ENCODE peak calls at places on chromosomes 12 and 14, in nine cellular contexts. P, R, Y, H, D, T, Q, B and N are unnamed samples.

GRCh38 chr14:92688434-92689375 is 59.7 kb downstream of the LGMN start:
- DNase-seq in T (no peak), B (no peak), P (no peak), Q (no peak), Y (no peak), D (no peak), H (peak), R (no peak), N (no peak)

GRCh38 chr14:38578278-38578681 is 322.4 kb upstream of the CLEC14A start:
- DNase-seq in D (peak), R (no peak), B (no peak), Y (no peak), P (no peak), Q (no peak), T (no peak), H (no peak), N (no peak)

GRCh38 chr14:64447890-64448667 is 17.2 kb upstream of the AKAP5 start:
- DNase-seq in T (no peak), P (no peak), R (no peak), H (no peak), Y (no peak), B (no peak), D (no peak), Q (no peak), N (no peak)

GRCh38 chr12:110780448-110780847 is 37.8 kb upstream of the PPP1CC start:
- DNase-seq in R (no peak), Y (peak), D (no peak), T (no peak), P (no peak), H (no peak), B (no peak), Q (no peak), N (no peak)

GRCh38 chr12:27333311-27334009 is 824 bp downstream of the BMAL2 start:
- DNase-seq in D (no peak), T (no peak), H (no peak), R (peak), B (no peak), Y (peak), P (peak), Q (no peak), N (peak)

GRCh38 chr12:64147860-64148259 is 74.2 kb downstream of the KICS2 start:
- DNase-seq in Q (no peak), H (no peak), D (no peak), R (no peak), Y (no peak), T (no peak), B (no peak), P (no peak), N (no peak)

GRCh38 chr14:32507029-32507984 is 178.2 kb downstream of the AKAP6 start:
- DNase-seq in Q (peak), B (no peak), R (peak), P (no peak), T (no peak), Y (no peak), D (peak), H (no peak), N (no peak)

GRCh38 chr14:104542871-104543830 is 36.4 kb upstream of the C14orf180 start:
- DNase-seq in R (no peak), T (peak), Y (no peak), P (no peak), H (no peak), B (no peak), D (no peak), Q (no peak), N (no peak)

GRCh38 chr14:64705406-64706118 is 1.3 kb downstream of the PLEKHG3 start:
- DNase-seq in D (no peak), P (no peak), R (no peak), T (no peak), B (no peak), Q (no peak), H (no peak), Y (no peak), N (peak)

GRCh38 chr12:109999983-110000505 is 814 bp downstream of the ANKRD13A start:
- DNase-seq in D (no peak), B (no peak), Q (no peak), P (no peak), Y (no peak), R (peak), H (no peak), T (peak), N (peak)

GRCh38 chr12:97493729-97494128 is 31.1 kb downstream of the RMST start:
- DNase-seq in R (no peak), Q (no peak), D (no peak), T (no peak), H (no peak), Y (no peak), B (no peak), P (no peak), N (no peak)

GRCh38 chr14:52641745-52642144 is 53.6 kb downstream of the ERO1A start:
- DNase-seq in D (no peak), B (no peak), H (no peak), Q (no peak), Y (no peak), P (no peak), T (no peak), R (no peak), N (no peak)

GRCh38 chr14:77804592-77804991 is 4.7 kb downstream of the ADCK1 start:
- DNase-seq in H (no peak), D (no peak), Y (no peak), R (peak), Q (no peak), T (no peak), B (peak), P (peak), N (no peak)

GRCh38 chr12:75722714-75723200 is 211.3 kb upstream of the KRR1 start:
- DNase-seq in Y (peak), H (no peak), T (peak), B (peak), R (peak), P (no peak), D (peak), Q (peak), N (peak)

GRCh38 chr12:52387859-52388258 is 2.4 kb upstream of the KRT84 start:
- DNase-seq in H (no peak), B (no peak), T (no peak), Q (no peak), Y (no peak), R (no peak), D (no peak), P (no peak), N (no peak)

GRCh38 chr14:105488781-105489606 is 2.1 kb upstream of the TEDC1 start:
- DNase-seq in P (no peak), T (no peak), D (no peak), H (no peak), B (no peak), Q (no peak), Y (no peak), R (no peak), N (no peak)

GRCh38 chr12:26056335-26056734 is 68.5 kb downstream of the BHLHE41 start:
- DNase-seq in P (no peak), R (peak), Q (no peak), D (no peak), T (no peak), B (no peak), Y (no peak), H (no peak), N (no peak)

GRCh38 chr12:55930771-55931316 is at the start of gene DGKA:
- DNase-seq in H (peak), Y (peak), Q (peak), P (peak), T (peak), B (peak), R (peak), D (peak), N (peak)

GRCh38 chr14:101070540-101071492 is 167.3 kb upstream of the RTL1 start:
- DNase-seq in H (no peak), P (no peak), Q (no peak), B (no peak), R (no peak), Y (peak), D (no peak), T (peak), N (no peak)

GRCh38 chr14:89378119-89378518 is 38.9 kb downstream of the FOXN3 start:
- DNase-seq in H (no peak), Q (peak), T (no peak), R (no peak), Y (no peak), B (no peak), P (no peak), D (peak), N (no peak)

GRCh38 chr12:90836689-90837088 is 118.3 kb downstream of the CCER1 start:
- DNase-seq in D (no peak), Y (no peak), B (no peak), H (no peak), T (no peak), P (peak), Q (no peak), R (no peak), N (no peak)

GRCh38 chr14:102625564-102626296 is 33.3 kb downstream of the RCOR1 start:
- DNase-seq in P (no peak), Y (no peak), Q (no peak), B (no peak), R (no peak), H (no peak), T (no peak), D (no peak), N (no peak)

GRCh38 chr12:123059501-123059900 is 79.0 kb downstream of the ARL6IP4 start:
- DNase-seq in B (no peak), P (no peak), H (no peak), D (no peak), Q (no peak), R (no peak), T (no peak), Y (no peak), N (peak)

GRCh38 chr14:76293923-76294322 is 82.0 kb upstream of the ESRRB start:
- DNase-seq in P (peak), R (peak), Q (no peak), B (peak), D (no peak), T (no peak), Y (no peak), H (no peak), N (no peak)

GRCh38 chr14:77989441-77989891 is 180.7 kb upstream of the NRXN3 start:
- DNase-seq in B (no peak), P (no peak), D (no peak), R (no peak), H (no peak), T (no peak), Y (no peak), Q (no peak), N (no peak)

GRCh38 chr14:59306775-59307174 is 118.3 kb downstream of the DAAM1 start:
- DNase-seq in Y (no peak), D (peak), P (no peak), Q (peak), B (no peak), R (peak), T (no peak), H (no peak), N (no peak)

GRCh38 chr12:123996581-123996980 is 23.6 kb downstream of the ZNF664 start:
- DNase-seq in T (no peak), Q (no peak), B (no peak), H (no peak), Y (no peak), R (no peak), P (no peak), D (no peak), N (no peak)

GRCh38 chr12:118282767-118283166 is 89.9 kb downstream of the TAOK3 start:
- DNase-seq in P (no peak), D (no peak), Q (no peak), B (no peak), T (no peak), H (no peak), Y (no peak), R (no peak), N (no peak)

GRCh38 chr12:39611818-39612217 is 7.8 kb downstream of the ABCD2 start:
- DNase-seq in R (no peak), B (no peak), Y (no peak), T (no peak), Q (no peak), H (no peak), D (no peak), P (no peak), N (no peak)

GRCh38 chr12:79454338-79454777 is 236.4 kb downstream of the PAWR start:
- DNase-seq in H (no peak), R (no peak), P (no peak), Q (peak), D (no peak), T (no peak), Y (no peak), B (peak), N (no peak)

GRCh38 chr14:48744202-48744601 is 842.0 kb downstream of the RPS29 start:
- DNase-seq in B (no peak), Q (no peak), Y (no peak), D (no peak), T (no peak), R (no peak), H (no peak), P (no peak), N (no peak)

GRCh38 chr14:82447586-82447985 is 913.9 kb upstream of the SEL1L start:
- DNase-seq in T (no peak), Q (no peak), Y (no peak), R (no peak), P (no peak), B (no peak), H (no peak), D (no peak), N (no peak)

GRCh38 chr12:66269757-66270383 is 32.4 kb upstream of the HELB start:
- DNase-seq in R (peak), P (peak), Q (peak), Y (no peak), B (peak), T (no peak), H (peak), D (no peak), N (peak)